ENCODE peak calls at places on chromosomes 11 and 22, in four cellular contexts. Q, B, H and F are unnamed samples.
A peak's percentile ranks its signal among the peaks of the same experiment; 100 is the strongest.

GRCh38 chr11:78418584-78419211 is 1.1 kb upstream of the GAB2 start:
- DNase-seq in B (no peak), Q (no peak), H (peak; percentile 42), F (no peak)

GRCh38 chr11:69497221-69497787 is 15.8 kb downstream of the LINC01488 start:
- DNase-seq in Q (no peak), B (peak; percentile 77), H (peak; percentile 22), F (no peak)

GRCh38 chr11:82692981-82693380 is 40.7 kb downstream of the FAM181B start:
- DNase-seq in B (no peak), H (no peak), Q (no peak), F (no peak)

GRCh38 chr11:131880279-131880678 is 509.9 kb downstream of the NTM start:
- DNase-seq in Q (no peak), H (no peak), B (no peak), F (no peak)

GRCh38 chr11:34525887-34526657 is 12.5 kb upstream of the ELF5 start:
- DNase-seq in B (no peak), Q (no peak), H (no peak), F (peak; percentile 5)

GRCh38 chr11:18527512-18527911 is 770 bp upstream of the TSG101 start:
- DNase-seq in H (peak; percentile 64), B (no peak), Q (peak; percentile 8), F (peak; percentile 16)

GRCh38 chr22:24156146-24156914 is 25.0 kb upstream of the SUSD2 start:
- DNase-seq in Q (peak; percentile 81), H (peak; percentile 91), B (no peak), F (peak; percentile 76)

GRCh38 chr11:64745523-64746328 is 1.8 kb upstream of the RASGRP2 start:
- DNase-seq in H (peak; percentile 93), Q (no peak), B (no peak), F (peak; percentile 68)

GRCh38 chr11:127345819-127346459 is 345.4 kb upstream of the KIRREL3 start:
- DNase-seq in B (peak; percentile 6), Q (peak; percentile 49), H (peak; percentile 44), F (peak; percentile 34)

GRCh38 chr11:118916842-118917388 is 8.8 kb downstream of the BCL9L start:
- DNase-seq in B (no peak), H (no peak), Q (no peak), F (no peak)

GRCh38 chr11:1382831-1383607 is 6.7 kb upstream of the BRSK2 start:
- DNase-seq in Q (peak; percentile 48), H (peak; percentile 60), B (peak; percentile 72), F (peak; percentile 82)

GRCh38 chr11:103202048-103202651 is 92.9 kb downstream of the DYNC2H1 start:
- DNase-seq in B (no peak), H (peak; percentile 44), Q (peak; percentile 38), F (peak; percentile 14)

GRCh38 chr11:60934091-60934789 is 10.0 kb downstream of the TMEM132A start:
- DNase-seq in H (no peak), B (no peak), Q (no peak), F (no peak)

GRCh38 chr11:94926698-94927237 is 46.6 kb downstream of the CWC15 start:
- DNase-seq in H (peak; percentile 33), Q (no peak), B (peak; percentile 37), F (no peak)

GRCh38 chr11:62383822-62384221 is 35.0 kb upstream of the SCGB1A1 start:
- DNase-seq in B (no peak), H (no peak), Q (no peak), F (no peak)

GRCh38 chr11:44860967-44861828 is 89.5 kb downstream of the TP53I11 start:
- DNase-seq in B (no peak), H (no peak), Q (no peak), F (no peak)

GRCh38 chr11:88179966-88180629 is 4.9 kb upstream of the RAB38 start:
- DNase-seq in B (no peak), Q (no peak), H (no peak), F (peak; percentile 57)

GRCh38 chr11:47136327-47136726 is 40.4 kb downstream of the ARFGAP2 start:
- DNase-seq in B (no peak), Q (no peak), H (no peak), F (no peak)

GRCh38 chr11:36164522-36165250 is 124.5 kb downstream of the COMMD9 start:
- DNase-seq in B (no peak), H (no peak), Q (no peak), F (no peak)

GRCh38 chr22:49911881-49912625 is 6.2 kb downstream of the ALG12 start:
- DNase-seq in H (no peak), B (no peak), Q (no peak), F (no peak)

GRCh38 chr11:70400643-70401042 is 2.3 kb downstream of the CTTN start:
- DNase-seq in Q (no peak), H (no peak), B (no peak), F (no peak)

GRCh38 chr22:43090130-43090789 is 1.1 kb upstream of the TTLL1 start:
- DNase-seq in B (peak; percentile 45), Q (peak; percentile 67), H (peak; percentile 88), F (peak; percentile 87)

GRCh38 chr22:30827646-30828045 is 133.0 kb downstream of the OSBP2 start:
- DNase-seq in H (no peak), B (no peak), Q (no peak), F (no peak)

GRCh38 chr11:86814775-86815174 is 14.4 kb downstream of the PRSS23 start:
- DNase-seq in B (no peak), Q (no peak), H (no peak), F (no peak)

GRCh38 chr22:29205598-29206371 is at the start of gene EMID1:
- DNase-seq in H (peak; percentile 69), Q (peak; percentile 53), B (peak; percentile 57), F (peak; percentile 53)

GRCh38 chr22:24810043-24810749 is 4.2 kb downstream of the SGSM1 start:
- DNase-seq in B (no peak), H (no peak), Q (no peak), F (no peak)

GRCh38 chr22:45511847-45512261 is 9.2 kb downstream of the FBLN1 start:
- DNase-seq in Q (no peak), B (peak; percentile 21), H (no peak), F (no peak)

GRCh38 chr11:128588086-128588485 is 728 bp upstream of the ETS1 start:
- DNase-seq in B (no peak), Q (no peak), H (no peak), F (no peak)

GRCh38 chr11:19444231-19444630 is 203.5 kb upstream of the E2F8 start:
- DNase-seq in H (peak; percentile 38), Q (no peak), B (no peak), F (no peak)

GRCh38 chr22:26461188-26461810 is 22.3 kb downstream of the HPS4 start:
- DNase-seq in H (peak; percentile 53), B (peak; percentile 22), Q (no peak), F (peak; percentile 47)

DNA sequence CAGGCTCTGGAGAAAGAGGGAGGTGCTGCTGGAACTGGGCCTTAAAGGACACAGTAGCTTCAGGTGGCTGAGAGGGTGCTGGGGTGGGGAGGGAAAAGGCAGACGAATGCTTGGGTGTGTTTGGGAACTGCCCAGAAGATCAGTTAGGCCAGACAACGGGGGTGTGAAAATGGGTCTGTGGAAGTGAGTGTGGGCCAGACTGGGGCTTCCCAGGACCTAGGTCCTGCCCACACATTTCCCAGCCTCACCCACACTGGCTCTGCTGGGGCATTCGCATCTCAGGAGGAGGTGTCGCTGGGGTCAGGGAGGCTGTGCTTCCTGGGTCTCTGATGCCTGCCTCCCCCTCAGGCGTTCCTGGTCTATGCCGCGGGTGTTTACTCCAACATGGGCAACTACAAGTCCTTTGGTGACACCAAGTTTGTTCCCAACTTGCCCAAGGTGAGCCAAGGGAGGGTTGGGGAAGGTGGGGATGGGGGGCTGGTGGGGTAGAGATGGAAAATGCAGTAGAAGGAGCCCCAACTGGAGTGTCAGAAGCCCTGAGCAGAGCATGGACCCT is 4.7 kb downstream of the DPP3 start:
- DNase-seq in B (no peak), H (no peak), Q (no peak), F (no peak)
- TF ChIP-seq CTCF in B (no peak), H (no peak), Q (no peak), F (no peak)

GRCh38 chr11:43268786-43269185 is 43.0 kb upstream of the API5 start:
- DNase-seq in H (no peak), B (no peak), Q (no peak), F (no peak)
- H3K4me3 ChIP-seq in H (no peak overlapping the region), B (no peak overlapping the region), Q (no peak overlapping the region), F (no peak overlapping the region)

GRCh38 chr11:27395556-27396258 is 32.7 kb upstream of the CCDC34 start:
- DNase-seq in Q (no peak), B (peak; percentile 32), H (no peak), F (no peak)
- TF ChIP-seq CTCF in Q (no peak), B (no peak), H (no peak), F (no peak)

GRCh38 chr22:19755722-19756287 is 4.8 kb upstream of the TBX1 start:
- DNase-seq in H (no peak), Q (no peak), B (no peak), F (no peak)
- H3K4me3 ChIP-seq in H (no peak overlapping the region), Q (no peak overlapping the region), B (no peak overlapping the region), F (no peak overlapping the region)